ENCODE peak calls at places on chromosome 19, in eight cellular contexts. J, T, Z, X, K, E, C and S are unnamed samples.

GRCh38 chr19:45908956-45909355 is 5.6 kb downstream of the NANOS2 start:
- DNase-seq in J (no peak), X (no peak), K (no peak), C (no peak), T (no peak), Z (no peak), E (no peak), S (no peak)

GRCh38 chr19:24065865-24066604 is 21.0 kb upstream of the ZNF254 start:
- DNase-seq in T (no peak), E (no peak), J (no peak), C (no peak), K (no peak), Z (no peak), X (no peak), S (no peak)

GRCh38 chr19:1810439-1811160 is 1.5 kb downstream of the ATP8B3 start:
- DNase-seq in E (no peak), Z (no peak), T (no peak), K (no peak), X (no peak), C (no peak), J (no peak), S (no peak)

GRCh38 chr19:48818234-48818823 is 7.5 kb upstream of the BCAT2 start:
- DNase-seq in X (no peak), C (no peak), E (no peak), J (no peak), T (no peak), K (peak; percentile 54), Z (no peak), S (no peak)

GRCh38 chr19:1566392-1567115 is 1.6 kb downstream of the MEX3D start:
- DNase-seq in X (peak; percentile 86), K (no peak), T (no peak), J (peak; percentile 52), Z (no peak), C (no peak), E (peak; percentile 78), S (no peak)

GRCh38 chr19:56110515-56111448 is 10.3 kb downstream of the ZNF787 start:
- DNase-seq in E (peak; percentile 69), Z (no peak), X (peak; percentile 73), T (no peak), J (peak; percentile 79), K (no peak), C (no peak), S (no peak)

GRCh38 chr19:50843701-50844221 is 10.4 kb upstream of the KLK15 start:
- DNase-seq in Z (no peak), X (no peak), C (no peak), J (no peak), T (no peak), E (no peak), K (peak; percentile 88), S (no peak)

GRCh38 chr19:3494051-3494450 is 6.4 kb downstream of the DOHH start:
- DNase-seq in T (no peak), K (no peak), X (no peak), Z (no peak), J (no peak), E (no peak), C (no peak), S (peak; percentile 23)

GRCh38 chr19:18130523-18131242 is 22.3 kb upstream of the PIK3R2 start:
- DNase-seq in J (no peak), X (no peak), C (no peak), Z (no peak), T (no peak), K (no peak), E (no peak), S (no peak)

GRCh38 chr19:48629599-48630288 is 7.4 kb downstream of the DBP start:
- DNase-seq in X (peak; percentile 82), K (no peak), T (no peak), C (no peak), E (peak; percentile 58), J (peak; percentile 55), Z (peak; percentile 15), S (no peak)

GRCh38 chr19:10720607-10721125 is 2.8 kb downstream of the DNM2 start:
- DNase-seq in X (no peak), C (no peak), E (no peak), T (no peak), Z (no peak), K (no peak), J (no peak), S (no peak)

GRCh38 chr19:41263042-41263849 is 926 bp upstream of the HNRNPUL1 start:
- DNase-seq in T (peak; percentile 38), Z (peak; percentile 61), J (peak; percentile 39), X (peak; percentile 85), K (peak; percentile 32), C (peak; percentile 70), E (peak; percentile 93), S (peak; percentile 92)

GRCh38 chr19:10927691-10928562 is 512 bp downstream of the YIPF2 start:
- DNase-seq in K (peak; percentile 21), E (no peak), Z (no peak), C (no peak), X (no peak), J (no peak), T (no peak), S (no peak)

GRCh38 chr19:18519962-18520847 is 1.7 kb downstream of the ELL start:
- DNase-seq in K (peak; percentile 78), C (no peak), E (peak; percentile 84), Z (peak; percentile 48), T (peak; percentile 38), J (peak; percentile 93), X (peak; percentile 83), S (peak; percentile 60)

GRCh38 chr19:35262101-35262761 is 6.5 kb upstream of the USF2 start:
- DNase-seq in E (no peak), C (no peak), Z (no peak), X (no peak), J (no peak), K (no peak), T (no peak), S (no peak)